ENCODE peak calls at places on chromosomes 4 and X, in eight cellular contexts. W is sigmoid colon, K is SK-N-SH, M is neuronal stem cell, A is heart left ventricle, N is aorta, S is brain microvascular endothelial cell, U is tibial artery. I is an unnamed sample.

GRCh38 chr4:98630804-98631454 is 27.5 kb downstream of the TSPAN5 start:
- DNase-seq in U (no peak), W (no peak), K (no peak), M (no peak), N (no peak), A (no peak), S (no peak), I (no peak)

GRCh38 chrX:48487362-48487785 is 11.4 kb downstream of the FTSJ1 start:
- DNase-seq in S (peak; percentile 97), U (no peak), M (no peak), W (no peak), A (no peak), K (no peak), N (no peak), I (no peak)

GRCh38 chrX:39582091-39582490 is 515.7 kb downstream of the BCOR start:
- DNase-seq in A (no peak), S (no peak), U (no peak), K (no peak), W (no peak), M (no peak), N (no peak), I (no peak)

GRCh38 chr4:114807759-114808404 is 209.3 kb downstream of the UGT8 start:
- DNase-seq in M (peak; percentile 44), S (peak; percentile 4), K (peak; percentile 38), N (no peak), W (no peak), U (no peak), A (no peak), I (no peak)

GRCh38 chr4:57342406-57342805 is 232.2 kb upstream of the IGFBP7 start:
- DNase-seq in A (no peak), S (peak; percentile 9), W (no peak), U (no peak), K (no peak), M (no peak), N (no peak), I (no peak)

GRCh38 chrX:151712253-151712652 is 3.6 kb upstream of the FATE1 start:
- DNase-seq in M (no peak), K (no peak), S (no peak), W (no peak), N (no peak), A (no peak), U (no peak), I (no peak)

GRCh38 chr4:121192500-121192899 is 28.4 kb upstream of the TNIP3 start:
- DNase-seq in M (peak; percentile 33), S (peak; percentile 17), A (no peak), K (peak; percentile 15), N (no peak), W (no peak), U (no peak), I (no peak)

GRCh38 chr4:140928880-140929279 is 172.7 kb upstream of the TBC1D9 start:
- DNase-seq in S (peak; percentile 55), M (no peak), K (no peak), U (peak; percentile 27), A (peak; percentile 39), W (no peak), N (peak; percentile 76), I (no peak)

GRCh38 chr4:144449623-144450022 is 196.3 kb upstream of the HHIP start:
- DNase-seq in N (peak; percentile 48), U (peak; percentile 59), W (peak; percentile 62), A (no peak), S (no peak), K (no peak), M (no peak), I (no peak)

GRCh38 chr4:86788826-86789225 is 60.4 kb downstream of the SLC10A6 start:
- DNase-seq in N (no peak), S (no peak), W (no peak), A (no peak), M (no peak), K (no peak), U (no peak), I (no peak)
- H3K36me3 ChIP-seq in N (no peaks in the 10 kb centered on the region), S (peaks cover 12% of the 10 kb centered on the region), W (no peaks in the 10 kb centered on the region), A (peaks cover 22% of the 10 kb centered on the region), M (peaks cover 32% of the 10 kb centered on the region), K (peaks cover 40% of the 10 kb centered on the region), U (peaks cover 27% of the 10 kb centered on the region), I (no peaks in the 10 kb centered on the region)

DNA sequence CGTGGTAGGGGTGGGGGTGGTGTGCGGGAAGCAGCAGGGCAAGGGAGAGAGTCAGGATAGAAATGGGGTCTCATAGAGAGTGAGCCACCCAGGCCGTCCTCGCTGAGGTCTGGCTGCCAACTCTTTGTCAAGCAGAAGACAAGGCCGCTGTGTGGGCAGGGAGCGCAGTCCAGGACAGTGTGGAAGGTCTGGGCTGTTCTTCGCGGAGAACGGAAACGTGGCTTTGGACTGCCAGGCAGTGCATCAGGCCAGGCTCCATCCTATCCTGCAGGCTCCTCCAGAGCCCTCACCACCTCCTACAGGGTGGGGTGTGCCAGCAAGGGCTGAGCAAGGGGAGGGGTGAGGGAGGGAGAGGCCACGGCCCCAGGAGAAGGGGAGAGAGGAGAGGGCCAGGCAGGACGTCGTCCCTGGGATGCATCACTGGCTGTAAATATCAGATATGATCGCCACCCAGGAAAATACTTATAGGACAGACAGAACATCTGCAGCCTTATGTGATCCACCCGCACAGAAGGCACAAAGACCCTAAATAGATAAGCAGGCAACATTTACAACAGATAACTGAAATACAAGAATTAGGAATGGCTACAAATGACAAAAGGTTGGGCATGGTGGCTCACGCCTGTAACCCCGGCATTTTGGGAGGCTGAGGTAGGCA is 85.3 kb downstream of the ABLIM2 start:
- DNase-seq in N (peak; percentile 26), U (peak; percentile 13), K (peak; percentile 81), A (peak; percentile 19), S (no peak), M (no peak), W (no peak), I (no peak)
- H3K4me3 ChIP-seq in N (no peak overlapping the region), U (no peak overlapping the region), K (no peak overlapping the region), A (no peak overlapping the region), S (no peak overlapping the region), M (no peak overlapping the region), W (no peak overlapping the region), I (no peak overlapping the region)

DNA sequence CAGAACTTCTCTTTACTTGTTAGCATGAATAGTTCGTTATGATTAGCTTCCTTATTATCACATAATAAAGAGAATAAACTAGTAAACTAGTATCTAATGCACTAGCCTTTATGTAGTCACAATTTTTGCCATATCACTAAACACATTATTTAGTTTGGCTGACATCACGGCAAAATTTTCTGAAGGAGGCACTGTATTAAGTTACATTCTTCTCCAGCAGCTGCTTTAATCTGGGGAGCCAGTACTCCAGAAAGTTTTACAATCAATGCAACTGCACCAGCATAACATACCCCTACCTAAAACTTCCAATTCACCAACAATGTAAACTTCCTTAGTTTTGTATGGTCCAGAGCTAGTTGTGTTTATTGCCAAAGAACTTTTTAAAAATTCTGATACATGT is 87.8 kb downstream of the FIP1L1 start:
- DNase-seq in M (no peak), N (no peak), A (no peak), W (no peak), S (no peak), U (no peak), K (no peak), I (no peak)
- H3K36me3 ChIP-seq in M (no peaks in the 10 kb centered on the region), N (no peaks in the 10 kb centered on the region), A (peaks cover 31% of the 10 kb centered on the region), W (no peaks in the 10 kb centered on the region), S (peaks cover 3% of the 10 kb centered on the region), U (peaks cover 27% of the 10 kb centered on the region), K (peaks cover 34% of the 10 kb centered on the region), I (peaks cover 4% of the 10 kb centered on the region)

GRCh38 chr4:62077406-62077805 is 877.3 kb downstream of the ADGRL3 start:
- DNase-seq in M (no peak), A (no peak), W (no peak), U (no peak), N (no peak), K (no peak), S (no peak), I (no peak)

GRCh38 chr4:62075082-62075481 is 875.0 kb downstream of the ADGRL3 start:
- DNase-seq in K (no peak), N (no peak), W (no peak), U (no peak), S (no peak), A (no peak), M (no peak), I (no peak)

DNA sequence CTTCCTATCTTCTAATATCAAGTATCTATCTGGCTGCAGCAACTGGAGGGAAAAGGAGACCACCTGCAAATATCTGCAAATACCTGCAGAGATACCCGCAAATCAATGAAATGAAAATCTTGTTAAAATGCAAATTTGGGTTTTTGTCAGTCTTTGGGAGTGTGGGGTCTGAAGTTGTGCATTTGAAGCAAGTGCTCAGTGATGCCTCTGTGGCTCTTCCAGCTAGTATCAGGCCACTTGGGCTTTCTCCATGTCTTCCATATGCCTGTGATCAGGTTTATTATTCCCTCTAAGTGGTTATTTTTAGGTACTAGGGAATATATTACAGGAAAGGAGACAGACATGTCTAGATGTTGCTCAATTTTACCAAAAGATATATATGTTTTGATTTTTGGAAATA is 880.3 kb downstream of the ADGRL3 start:
- DNase-seq in W (no peak), U (no peak), A (no peak), M (no peak), K (no peak), S (no peak), N (no peak), I (no peak)
- H3K4me3 ChIP-seq in W (no peak overlapping the region), U (no peak overlapping the region), A (no peak overlapping the region), M (no peak overlapping the region), K (no peak overlapping the region), S (no peak overlapping the region), N (no peak overlapping the region), I (no peak overlapping the region)

GRCh38 chrX:310621-311155 is 7.9 kb downstream of the GTPBP6 start:
- DNase-seq in M (no peak), S (no peak), K (peak; percentile 17), A (peak; percentile 14), W (peak; percentile 60), N (peak; percentile 40), U (peak; percentile 3), I (no peak)

GRCh38 chrX:302975-303374 is 15.6 kb downstream of the GTPBP6 start:
- DNase-seq in A (no peak), U (no peak), W (no peak), S (no peak), M (no peak), K (no peak), N (peak; percentile 26), I (no peak)

GRCh38 chrX:311156-312129 is 7.2 kb downstream of the GTPBP6 start:
- DNase-seq in W (peak; percentile 63), K (no peak), U (peak; percentile 18), M (no peak), S (no peak), A (peak; percentile 15), N (peak; percentile 42), I (no peak)

GRCh38 chrX:308821-309520 is 9.6 kb downstream of the GTPBP6 start:
- DNase-seq in A (no peak), M (no peak), N (peak; percentile 22), W (peak; percentile 59), K (no peak), S (no peak), U (peak; percentile 18), I (no peak)

GRCh38 chrX:307261-308111 is 11.1 kb downstream of the GTPBP6 start:
- DNase-seq in M (no peak), W (peak; percentile 58), N (peak; percentile 46), A (peak; percentile 22), S (no peak), U (peak; percentile 18), K (no peak), I (no peak)
- H3K36me3 ChIP-seq in M (peaks cover 58% of the 10 kb centered on the region), W (peaks cover 48% of the 10 kb centered on the region), N (peaks cover 4% of the 10 kb centered on the region), A (peaks cover 76% of the 10 kb centered on the region), S (peaks cover 41% of the 10 kb centered on the region), U (peaks cover 66% of the 10 kb centered on the region), K (peaks cover 50% of the 10 kb centered on the region), I (peaks cover 44% of the 10 kb centered on the region)

DNA sequence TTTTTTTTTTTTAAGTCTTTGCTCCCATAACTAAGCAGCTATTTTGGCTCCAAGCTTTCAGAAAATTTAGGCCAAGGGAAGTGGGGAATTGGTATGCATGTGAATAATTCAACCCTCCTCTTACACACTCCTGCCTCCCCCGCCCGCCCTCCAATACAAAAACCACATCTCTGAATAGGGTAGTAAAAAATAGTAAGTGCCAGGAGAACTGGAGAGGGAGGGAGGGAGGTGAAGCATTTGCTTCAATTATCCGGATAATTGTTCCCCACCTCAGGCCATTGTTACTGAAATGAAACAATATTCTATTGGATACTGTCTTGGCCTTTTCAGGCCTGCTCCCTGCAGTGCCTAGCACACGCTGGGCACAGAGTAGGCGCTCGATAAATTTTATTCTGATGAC is 5.5 kb upstream of the GSX2 start:
- DNase-seq in A (no peak), K (no peak), N (no peak), S (no peak), W (no peak), U (no peak), M (no peak), I (no peak)
- H3K4me3 ChIP-seq in A (no peak overlapping the region), K (no peak overlapping the region), N (no peak overlapping the region), S (no peak overlapping the region), W (no peak overlapping the region), U (no peak overlapping the region), M (no peak overlapping the region), I (no peak overlapping the region)